ENCODE peak calls at places on chromosome 16, in nine cellular contexts. R, L, Q, K, U, A, Y, S and N are unnamed samples.

GRCh38 chr16:77599793-77600415 is 122.4 kb upstream of the NUDT7 start:
- DNase-seq in Q (no peak), U (peak; percentile 49), L (peak; percentile 47), K (peak; percentile 55), S (no peak), Y (peak; percentile 21), R (peak; percentile 56), A (peak; percentile 43), N (no peak)

GRCh38 chr16:67441289-67441753 is 10.4 kb downstream of the HSD11B2 start:
- DNase-seq in K (peak; percentile 100), Q (no peak), U (no peak), L (no peak), A (no peak), Y (no peak), R (no peak), S (peak; percentile 98), N (peak; percentile 93)

GRCh38 chr16:26614102-26614864 is 452.4 kb upstream of the C16orf82 start:
- DNase-seq in K (peak; percentile 53), Q (no peak), L (no peak), S (no peak), R (no peak), U (peak; percentile 30), A (no peak), Y (no peak), N (no peak)

GRCh38 chr16:11478431-11479119 is 108.1 kb downstream of the LITAF start:
- DNase-seq in K (no peak), L (no peak), A (no peak), Q (no peak), U (no peak), S (no peak), R (no peak), Y (no peak), N (no peak)

GRCh38 chr16:81716478-81717210 is 62.4 kb upstream of the PLCG2 start:
- DNase-seq in S (no peak), Y (peak; percentile 42), R (no peak), K (no peak), L (no peak), U (no peak), A (no peak), Q (no peak), N (no peak)

GRCh38 chr16:71637398-71637797 is 11.4 kb downstream of the MARVELD3 start:
- DNase-seq in K (no peak), R (no peak), A (no peak), Y (no peak), Q (peak; percentile 87), U (peak; percentile 78), S (no peak), L (peak; percentile 86), N (no peak)

GRCh38 chr16:89722392-89723278 is 1.3 kb downstream of the ZNF276 start:
- DNase-seq in K (peak; percentile 67), L (peak; percentile 16), Y (peak; percentile 71), S (peak; percentile 83), U (peak; percentile 43), R (peak; percentile 78), A (peak; percentile 82), Q (peak; percentile 77), N (peak; percentile 71)

GRCh38 chr16:917591-918061 is 53.2 kb downstream of the LMF1 start:
- DNase-seq in K (no peak), A (no peak), R (no peak), Q (no peak), U (no peak), Y (no peak), L (no peak), S (no peak), N (no peak)

GRCh38 chr16:53159781-53160436 is 105.1 kb downstream of the CHD9 start:
- DNase-seq in U (peak; percentile 65), L (peak; percentile 62), K (no peak), S (no peak), R (peak; percentile 63), A (peak; percentile 52), Q (peak; percentile 48), Y (peak; percentile 58), N (no peak)

GRCh38 chr16:11201498-11202259 is 54.3 kb downstream of the SOCS1 start:
- DNase-seq in R (no peak), L (peak; percentile 93), K (no peak), Y (no peak), U (peak; percentile 45), A (peak; percentile 96), Q (peak; percentile 92), S (peak; percentile 41), N (no peak)

GRCh38 chr16:87186440-87186839 is 130.8 kb downstream of the C16orf95 start:
- DNase-seq in Q (peak; percentile 36), S (no peak), L (no peak), A (no peak), R (no peak), U (peak; percentile 56), Y (no peak), K (no peak), N (no peak)

GRCh38 chr16:3948378-3948995 is 68.0 kb upstream of the CREBBP start:
- DNase-seq in Q (no peak), K (no peak), U (no peak), L (no peak), A (no peak), Y (no peak), R (no peak), S (no peak), N (no peak)

DNA sequence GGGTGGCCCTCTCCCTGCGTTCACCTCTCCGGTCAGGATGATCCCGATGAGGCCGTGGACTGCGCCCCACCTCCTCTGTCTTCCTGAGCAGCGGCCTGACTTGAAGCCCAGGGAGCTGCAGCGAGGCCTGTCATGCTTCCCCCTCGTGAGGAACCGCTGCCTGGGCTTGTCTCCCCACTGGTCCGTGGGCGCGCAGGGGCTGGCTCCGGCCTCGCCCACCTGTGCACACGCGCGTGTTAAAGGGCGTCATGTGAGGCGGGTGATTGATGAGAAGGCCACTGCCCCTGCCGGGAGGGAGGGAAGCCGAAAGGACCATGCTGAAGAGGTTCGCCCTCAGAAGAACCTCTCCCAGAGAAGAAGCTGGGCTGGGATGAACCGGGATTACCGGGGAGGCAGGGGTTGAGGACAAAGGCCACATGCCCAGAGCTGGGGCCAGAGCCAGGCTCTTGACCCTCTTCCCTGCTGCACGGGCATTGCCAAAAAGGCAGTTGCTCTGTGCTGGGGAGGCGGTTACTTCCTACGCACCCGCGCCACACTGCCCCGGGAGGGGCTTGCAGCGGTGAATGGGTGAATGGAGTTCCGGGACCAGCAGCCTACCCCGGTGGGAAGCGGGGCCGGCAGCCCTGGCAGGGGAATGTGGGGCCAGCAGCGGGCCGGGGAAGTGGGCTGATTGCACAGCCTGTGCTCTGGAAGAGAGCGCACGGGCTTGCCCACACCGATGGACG is 85.9 kb upstream of the GSE1 start:
- DNase-seq in U (no peak), K (no peak), Q (no peak), Y (no peak), A (no peak), R (no peak), L (no peak), S (no peak), N (no peak)
- H3K4me3 ChIP-seq in U (no peak overlapping the region), K (no peak overlapping the region), Q (no peak overlapping the region), Y (no peak overlapping the region), A (no peak overlapping the region), R (no peak overlapping the region), L (no peak overlapping the region), S (no peak overlapping the region), N (no peak overlapping the region)

GRCh38 chr16:50677351-50677750 is 3.8 kb downstream of the SNX20 start:
- DNase-seq in A (no peak), Q (no peak), R (no peak), U (no peak), S (no peak), Y (no peak), K (no peak), L (no peak), N (peak; percentile 42)
- TF ChIP-seq CTCF in A (peak; percentile 39), Q (peak; percentile 34), R (peak; percentile 10), U (peak; percentile 55), S (no peak), Y (peak; percentile 34), K (no peak), L (peak; percentile 6), N (no peak)

DNA sequence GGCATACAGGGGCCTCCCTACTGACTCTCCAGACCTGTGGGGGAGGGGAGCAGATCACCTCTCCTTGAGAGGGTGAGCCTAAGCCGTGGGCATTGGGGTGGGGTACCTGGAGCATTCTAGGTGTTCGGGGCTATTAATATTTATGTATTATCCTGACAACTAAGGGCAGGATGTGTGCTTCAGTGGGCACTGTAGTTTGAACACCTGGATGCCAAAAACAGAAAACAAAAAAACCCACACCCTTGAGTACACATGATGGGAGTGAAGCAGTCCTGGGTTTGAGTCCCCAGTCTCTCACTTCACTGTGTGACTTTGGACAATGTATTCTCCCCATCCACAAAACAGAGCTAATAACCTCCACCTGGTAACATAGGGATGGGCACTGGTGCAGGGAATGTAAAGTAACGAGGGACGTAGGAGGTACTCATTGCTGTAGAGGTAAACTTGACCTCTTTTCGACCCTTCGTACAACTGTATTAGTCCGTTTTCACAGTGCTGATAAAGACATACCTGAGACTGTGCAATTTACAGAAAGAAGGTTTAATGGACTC is 257.8 kb downstream of the CPPED1 start:
- DNase-seq in Q (no peak), R (no peak), S (no peak), K (no peak), U (no peak), L (no peak), A (no peak), Y (no peak), N (no peak)
- H3K4me1 ChIP-seq in Q (no peaks in the 10 kb centered on the region), R (no peaks in the 10 kb centered on the region), S (no peaks in the 10 kb centered on the region), K (no peaks in the 10 kb centered on the region), U (peaks cover 4% of the 10 kb centered on the region), L (peaks cover 2% of the 10 kb centered on the region), A (no peaks in the 10 kb centered on the region), Y (peaks cover 3% of the 10 kb centered on the region), N (peaks cover 11% of the 10 kb centered on the region)

GRCh38 chr16:29877266-29877961 is 14.4 kb upstream of the CDIPT start:
- DNase-seq in U (peak; percentile 97), S (no peak), A (no peak), Q (peak; percentile 27), K (no peak), L (peak; percentile 15), Y (peak; percentile 65), R (peak; percentile 63), N (no peak)
- H3K4me3 ChIP-seq in U (peak overlapping the region; percentile 47), S (no peak overlapping the region), A (no peak overlapping the region), Q (no peak overlapping the region), K (no peak overlapping the region), L (no peak overlapping the region), Y (no peak overlapping the region), R (no peak overlapping the region), N (no peak overlapping the region)

DNA sequence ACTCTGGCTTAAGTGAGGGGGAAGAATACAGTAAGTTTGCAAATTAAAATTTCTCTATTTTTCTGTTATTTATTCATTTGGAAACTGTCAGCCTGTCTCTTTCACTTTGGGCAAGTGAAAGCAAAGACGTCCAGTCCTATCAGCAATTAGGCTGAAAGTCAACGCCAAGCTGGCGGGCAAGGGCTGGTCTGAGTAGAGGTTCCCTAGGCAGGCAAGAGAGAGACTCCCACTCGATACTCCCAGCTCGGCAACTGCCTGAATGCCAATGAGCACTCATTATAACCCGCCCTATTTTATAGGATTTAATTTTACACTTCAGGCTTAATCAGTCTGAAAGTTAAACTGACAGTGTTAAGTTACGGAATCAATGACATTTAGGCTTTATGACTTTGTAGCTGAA is 14.3 kb upstream of the SLC38A8 start:
- DNase-seq in Y (no peak), K (no peak), U (no peak), L (no peak), S (no peak), R (no peak), Q (no peak), A (no peak), N (no peak)
- TF ChIP-seq CTCF in Y (no peak), K (no peak), U (no peak), L (no peak), S (no peak), R (no peak), Q (no peak), A (no peak), N (no peak)

GRCh38 chr16:50573947-50574751 is 26.0 kb downstream of the NKD1 start:
- DNase-seq in S (no peak), Q (no peak), U (no peak), L (no peak), K (no peak), R (no peak), Y (no peak), A (no peak), N (no peak)
- H3K4me1 ChIP-seq in S (peaks cover 15% of the 10 kb centered on the region), Q (no peaks in the 10 kb centered on the region), U (peaks cover 7% of the 10 kb centered on the region), L (no peaks in the 10 kb centered on the region), K (peaks cover 5% of the 10 kb centered on the region), R (no peaks in the 10 kb centered on the region), Y (no peaks in the 10 kb centered on the region), A (no peaks in the 10 kb centered on the region), N (no peaks in the 10 kb centered on the region)